ENCODE peak calls at places on chromosome 1, in nine cellular contexts. V, D, X, Q, N, G, R, Z and H are unnamed samples.
A peak's percentile ranks its signal among the peaks of the same experiment; 100 is the strongest.

GRCh38 chr1:38941527-38942019 is at the start of gene RHBDL2:
- DNase-seq in V (no peak), D (no peak), X (peak; percentile 17), Q (no peak), N (no peak), G (no peak), R (no peak), Z (peak; percentile 84), H (no peak)

GRCh38 chr1:33128781-33129180 is 47.8 kb downstream of the AZIN2 start:
- DNase-seq in V (no peak), D (peak; percentile 18), X (no peak), Q (no peak), N (no peak), G (no peak), R (no peak), Z (no peak), H (no peak)

GRCh38 chr1:68328485-68328884 is 96.2 kb upstream of the WLS start:
- DNase-seq in V (no peak), D (no peak), X (no peak), Q (no peak), N (no peak), G (no peak), R (no peak), Z (no peak), H (no peak)

GRCh38 chr1:88060112-88060673 is 623.9 kb upstream of the PKN2 start:
- DNase-seq in V (peak; percentile 13), D (no peak), X (no peak), Q (no peak), N (no peak), G (no peak), R (no peak), Z (no peak), H (no peak)

GRCh38 chr1:36528361-36529349 is 45.9 kb upstream of the CSF3R start:
- DNase-seq in V (no peak), D (peak; percentile 31), X (no peak), Q (no peak), N (no peak), G (no peak), R (no peak), Z (no peak), H (no peak)

GRCh38 chr1:234963180-234963903 is 165.3 kb downstream of the TOMM20 start:
- DNase-seq in V (peak; percentile 100), D (peak; percentile 78), X (peak; percentile 74), Q (peak; percentile 46), N (peak; percentile 80), G (no peak), R (no peak), Z (peak; percentile 50), H (peak; percentile 97)

GRCh38 chr1:104855550-104855949 is 1105.9 kb downstream of the AMY1C start:
- DNase-seq in V (no peak), D (no peak), X (no peak), Q (no peak), N (no peak), G (no peak), R (no peak), Z (no peak), H (no peak)

GRCh38 chr1:230866171-230866811 is 2.0 kb downstream of the C1orf198 start:
- DNase-seq in V (no peak), D (no peak), X (no peak), Q (no peak), N (no peak), G (no peak), R (no peak), Z (no peak), H (no peak)

GRCh38 chr1:226653311-226653921 is 85.7 kb downstream of the ITPKB start:
- DNase-seq in V (no peak), D (no peak), X (no peak), Q (no peak), N (peak; percentile 61), G (no peak), R (no peak), Z (no peak), H (no peak)

GRCh38 chr1:8170059-8170835 is 144.1 kb upstream of the ERRFI1 start:
- DNase-seq in V (no peak), D (peak; percentile 96), X (no peak), Q (no peak), N (no peak), G (no peak), R (no peak), Z (no peak), H (no peak)

GRCh38 chr1:82323144-82323543 is 522.4 kb downstream of the ADGRL2 start:
- DNase-seq in V (no peak), D (no peak), X (no peak), Q (no peak), N (no peak), G (no peak), R (no peak), Z (no peak), H (no peak)

GRCh38 chr1:10744654-10745238 is 51.7 kb downstream of the CASZ1 start:
- DNase-seq in V (no peak), D (no peak), X (no peak), Q (no peak), N (no peak), G (no peak), R (no peak), Z (no peak), H (no peak)

GRCh38 chr1:194825382-194825781 is 1639.0 kb upstream of the B3GALT2 start:
- DNase-seq in V (no peak), D (no peak), X (no peak), Q (no peak), N (no peak), G (no peak), R (no peak), Z (no peak), H (no peak)

GRCh38 chr1:167294528-167294927 is 73.8 kb downstream of the POU2F1 start:
- DNase-seq in V (peak; percentile 42), D (no peak), X (no peak), Q (no peak), N (no peak), G (no peak), R (no peak), Z (peak; percentile 33), H (no peak)

GRCh38 chr1:15621975-15622374 is 4.7 kb downstream of the DDI2 start:
- DNase-seq in V (no peak), D (no peak), X (no peak), Q (no peak), N (no peak), G (no peak), R (no peak), Z (no peak), H (no peak)

GRCh38 chr1:55143686-55144085 is 71.5 kb downstream of the USP24 start:
- DNase-seq in V (no peak), D (no peak), X (no peak), Q (no peak), N (no peak), G (no peak), R (peak; percentile 18), Z (no peak), H (no peak)

GRCh38 chr1:218485241-218485928 is 140.2 kb downstream of the TGFB2 start:
- DNase-seq in V (no peak), D (no peak), X (no peak), Q (no peak), N (no peak), G (no peak), R (no peak), Z (no peak), H (no peak)

GRCh38 chr1:223788746-223789415 is 56.9 kb downstream of the TP53BP2 start:
- DNase-seq in V (no peak), D (no peak), X (no peak), Q (no peak), N (no peak), G (no peak), R (no peak), Z (no peak), H (no peak)

GRCh38 chr1:223201967-223202366 is 58.9 kb upstream of the TLR5 start:
- DNase-seq in V (no peak), D (peak; percentile 39), X (no peak), Q (no peak), N (no peak), G (peak; percentile 62), R (no peak), Z (peak; percentile 84), H (no peak)

GRCh38 chr1:33346921-33347649 is 26.2 kb upstream of the A3GALT2 start:
- DNase-seq in V (peak; percentile 82), D (peak; percentile 73), X (no peak), Q (peak; percentile 63), N (no peak), G (no peak), R (peak; percentile 96), Z (peak; percentile 97), H (no peak)

GRCh38 chr1:40352126-40352525 is 21.4 kb upstream of the SMAP2 start:
- DNase-seq in V (peak; percentile 92), D (no peak), X (no peak), Q (no peak), N (no peak), G (no peak), R (no peak), Z (no peak), H (no peak)

GRCh38 chr1:167052389-167052788 is 37.8 kb downstream of the GPA33 start:
- DNase-seq in V (no peak), D (no peak), X (no peak), Q (no peak), N (no peak), G (peak; percentile 10), R (no peak), Z (peak; percentile 40), H (no peak)

GRCh38 chr1:2208309-2209239 is 14.0 kb upstream of the FAAP20 start:
- DNase-seq in V (peak; percentile 23), D (peak; percentile 92), X (no peak), Q (peak; percentile 94), N (no peak), G (no peak), R (no peak), Z (peak; percentile 96), H (no peak)

GRCh38 chr1:9282436-9282955 is 10.2 kb upstream of the SPSB1 start:
- DNase-seq in V (no peak), D (no peak), X (no peak), Q (no peak), N (no peak), G (no peak), R (no peak), Z (no peak), H (no peak)

GRCh38 chr1:39105841-39106765 is 80.0 kb downstream of the NDUFS5 start:
- DNase-seq in V (no peak), D (peak; percentile 77), X (no peak), Q (no peak), N (peak; percentile 35), G (peak; percentile 16), R (peak; percentile 50), Z (peak; percentile 61), H (no peak)

GRCh38 chr1:209513226-209513625 is 70.3 kb upstream of the CAMK1G start:
- DNase-seq in V (peak; percentile 24), D (no peak), X (no peak), Q (peak; percentile 24), N (no peak), G (peak; percentile 64), R (peak; percentile 24), Z (peak; percentile 84), H (no peak)

GRCh38 chr1:106292130-106292529 is 764.3 kb upstream of the PRMT6 start:
- DNase-seq in V (no peak), D (no peak), X (no peak), Q (no peak), N (no peak), G (no peak), R (no peak), Z (no peak), H (no peak)